ENCODE peak calls at places on chromosomes 4 and X, in six cellular contexts. One of them, this sample, is unnamed. For H3K36me3, H3K4me1 and H3K9me3, the result is how much of the 10 kb centered on the place peaks cover.

GRCh38 chr4:148182230-148182928 is 259.8 kb downstream of the NR3C2 start:
- DNase-seq in psoas muscle: no peak
- DNase-seq in fibroblast of lung: no peak
- DNase-seq in CD8-positive, alpha-beta memory T cell: no peak
- DNase-seq in pancreas: no peak
- DNase-seq in upper lobe of left lung: no peak
- DNase-seq in this sample: no peak

GRCh38 chr4:52425751-52426326 is 233.3 kb downstream of the USP46 start:
- DNase-seq in upper lobe of left lung: no peak
- DNase-seq in fibroblast of lung: no peak
- DNase-seq in pancreas: no peak
- DNase-seq in psoas muscle: no peak
- DNase-seq in CD8-positive, alpha-beta memory T cell: no peak
- DNase-seq in this sample: no peak

GRCh38 chr4:133186845-133187244 is 37.8 kb downstream of the PCDH10 start:
- DNase-seq in upper lobe of left lung: no peak
- DNase-seq in CD8-positive, alpha-beta memory T cell: no peak
- DNase-seq in psoas muscle: no peak
- DNase-seq in fibroblast of lung: no peak
- DNase-seq in pancreas: no peak
- DNase-seq in this sample: no peak

GRCh38 chr4:165060938-165061337 is 7.3 kb downstream of the TRIM75 start:
- DNase-seq in CD8-positive, alpha-beta memory T cell: no peak
- DNase-seq in psoas muscle: no peak
- DNase-seq in pancreas: no peak
- DNase-seq in fibroblast of lung: no peak
- DNase-seq in upper lobe of left lung: no peak
- DNase-seq in this sample: no peak

GRCh38 chr4:144894525-144894924 is 203.5 kb downstream of the ANAPC10 start:
- DNase-seq in pancreas: peak
- DNase-seq in psoas muscle: peak
- DNase-seq in fibroblast of lung: peak
- DNase-seq in CD8-positive, alpha-beta memory T cell: no peak
- DNase-seq in upper lobe of left lung: peak
- DNase-seq in this sample: no peak

GRCh38 chr4:87209696-87210095 is 10.7 kb downstream of the KLHL8 start:
- DNase-seq in upper lobe of left lung: peak
- DNase-seq in CD8-positive, alpha-beta memory T cell: no peak
- DNase-seq in psoas muscle: peak
- DNase-seq in fibroblast of lung: no peak
- DNase-seq in pancreas: peak
- DNase-seq in this sample: no peak

GRCh38 chr4:181261279-181261678 is 981.9 kb upstream of the TENM3 start:
- DNase-seq in pancreas: no peak
- DNase-seq in fibroblast of lung: peak
- DNase-seq in upper lobe of left lung: no peak
- DNase-seq in psoas muscle: no peak
- DNase-seq in CD8-positive, alpha-beta memory T cell: no peak
- DNase-seq in this sample: no peak

GRCh38 chr4:16818005-16818404 is 80.4 kb downstream of the LDB2 start:
- DNase-seq in pancreas: no peak
- DNase-seq in upper lobe of left lung: no peak
- DNase-seq in psoas muscle: no peak
- DNase-seq in fibroblast of lung: no peak
- DNase-seq in CD8-positive, alpha-beta memory T cell: no peak
- DNase-seq in this sample: peak

GRCh38 chr4:185165605-185166063 is 22.6 kb downstream of the SLC25A4 start:
- DNase-seq in upper lobe of left lung: no peak
- DNase-seq in fibroblast of lung: peak
- DNase-seq in psoas muscle: no peak
- DNase-seq in pancreas: no peak
- DNase-seq in CD8-positive, alpha-beta memory T cell: no peak
- DNase-seq in this sample: no peak

GRCh38 chr4:157217708-157218107 is 2.8 kb upstream of the GRIA2 start:
- DNase-seq in upper lobe of left lung: no peak
- DNase-seq in pancreas: no peak
- DNase-seq in fibroblast of lung: peak
- DNase-seq in CD8-positive, alpha-beta memory T cell: no peak
- DNase-seq in psoas muscle: no peak
- DNase-seq in this sample: no peak

GRCh38 chr4:159010563-159011260 is 92.2 kb upstream of the RAPGEF2 start:
- DNase-seq in psoas muscle: peak
- DNase-seq in pancreas: peak
- DNase-seq in CD8-positive, alpha-beta memory T cell: no peak
- DNase-seq in upper lobe of left lung: peak
- DNase-seq in fibroblast of lung: peak
- DNase-seq in this sample: no peak

GRCh38 chr4:70925899-70926635 is 23.9 kb downstream of the MOB1B start:
- DNase-seq in upper lobe of left lung: no peak
- DNase-seq in psoas muscle: no peak
- DNase-seq in pancreas: no peak
- DNase-seq in fibroblast of lung: no peak
- DNase-seq in CD8-positive, alpha-beta memory T cell: no peak
- DNase-seq in this sample: no peak

GRCh38 chr4:48375651-48376291 is 34.4 kb downstream of the SLAIN2 start:
- DNase-seq in fibroblast of lung: peak
- DNase-seq in CD8-positive, alpha-beta memory T cell: no peak
- DNase-seq in upper lobe of left lung: peak
- DNase-seq in psoas muscle: no peak
- DNase-seq in pancreas: no peak
- DNase-seq in this sample: no peak

GRCh38 chrX:11412715-11413623 is 119.8 kb downstream of the AMELX start:
- DNase-seq in pancreas: no peak
- DNase-seq in psoas muscle: no peak
- DNase-seq in fibroblast of lung: no peak
- DNase-seq in CD8-positive, alpha-beta memory T cell: no peak
- DNase-seq in upper lobe of left lung: no peak
- DNase-seq in this sample: no peak

GRCh38 chr4:64584981-64585557 is 175.8 kb upstream of the TECRL start:
- DNase-seq in pancreas: no peak
- DNase-seq in upper lobe of left lung: no peak
- DNase-seq in psoas muscle: no peak
- DNase-seq in CD8-positive, alpha-beta memory T cell: no peak
- DNase-seq in fibroblast of lung: peak
- DNase-seq in this sample: peak

GRCh38 chr4:152983774-152984411 is 47.8 kb downstream of the FHDC1 start:
- DNase-seq in fibroblast of lung: peak
- DNase-seq in CD8-positive, alpha-beta memory T cell: no peak
- DNase-seq in upper lobe of left lung: no peak
- DNase-seq in pancreas: no peak
- DNase-seq in psoas muscle: no peak
- DNase-seq in this sample: no peak

GRCh38 chr4:113452868-113453620 is 308.5 kb downstream of the CAMK2D start:
- DNase-seq in pancreas: no peak
- DNase-seq in psoas muscle: no peak
- DNase-seq in upper lobe of left lung: no peak
- DNase-seq in fibroblast of lung: peak
- DNase-seq in CD8-positive, alpha-beta memory T cell: no peak
- DNase-seq in this sample: peak

GRCh38 chrX:48474581-48474980 is 1.4 kb upstream of the FTSJ1 start:
- DNase-seq in pancreas: no peak
- DNase-seq in psoas muscle: no peak
- DNase-seq in fibroblast of lung: no peak
- DNase-seq in upper lobe of left lung: no peak
- DNase-seq in CD8-positive, alpha-beta memory T cell: no peak
- DNase-seq in this sample: no peak

GRCh38 chrX:136163694-136164093 is 16.4 kb downstream of the FHL1 start:
- DNase-seq in pancreas: no peak
- DNase-seq in upper lobe of left lung: no peak
- DNase-seq in psoas muscle: no peak
- DNase-seq in CD8-positive, alpha-beta memory T cell: no peak
- DNase-seq in fibroblast of lung: no peak
- DNase-seq in this sample: no peak

GRCh38 chr4:41281038-41281634 is 24.4 kb downstream of the UCHL1 start:
- DNase-seq in CD8-positive, alpha-beta memory T cell: no peak
- DNase-seq in upper lobe of left lung: peak
- DNase-seq in fibroblast of lung: peak
- DNase-seq in pancreas: peak
- DNase-seq in psoas muscle: no peak
- DNase-seq in this sample: peak

GRCh38 chrX:64394874-64395567 is at the start of gene MTMR8:
- DNase-seq in psoas muscle: peak
- DNase-seq in pancreas: peak
- DNase-seq in upper lobe of left lung: peak
- DNase-seq in CD8-positive, alpha-beta memory T cell: peak
- DNase-seq in fibroblast of lung: peak
- DNase-seq in this sample: peak

GRCh38 chrX:31656013-31656412 is 584.2 kb upstream of the FTHL17 start:
- DNase-seq in CD8-positive, alpha-beta memory T cell: no peak
- DNase-seq in psoas muscle: no peak
- DNase-seq in upper lobe of left lung: no peak
- DNase-seq in pancreas: no peak
- DNase-seq in fibroblast of lung: peak
- DNase-seq in this sample: no peak

GRCh38 chrX:47217121-47217851 is 1.2 kb upstream of the CDK16 start:
- DNase-seq in fibroblast of lung: no peak
- DNase-seq in pancreas: peak
- DNase-seq in CD8-positive, alpha-beta memory T cell: no peak
- DNase-seq in upper lobe of left lung: peak
- DNase-seq in psoas muscle: no peak
- DNase-seq in this sample: no peak

GRCh38 chr4:1992468-1993168 is 16.2 kb downstream of the NELFA start:
- DNase-seq in pancreas: no peak
- DNase-seq in fibroblast of lung: no peak
- DNase-seq in psoas muscle: peak
- DNase-seq in upper lobe of left lung: no peak
- DNase-seq in CD8-positive, alpha-beta memory T cell: no peak
- DNase-seq in this sample: peak

GRCh38 chrX:42290608-42291007 is 367.3 kb upstream of the CASK start:
- DNase-seq in pancreas: no peak
- DNase-seq in psoas muscle: no peak
- DNase-seq in fibroblast of lung: peak
- DNase-seq in upper lobe of left lung: no peak
- DNase-seq in CD8-positive, alpha-beta memory T cell: no peak
- DNase-seq in this sample: no peak

GRCh38 chr4:7827566-7827965 is 112.1 kb downstream of the AFAP1 start:
- DNase-seq in CD8-positive, alpha-beta memory T cell: no peak
- DNase-seq in upper lobe of left lung: no peak
- DNase-seq in fibroblast of lung: no peak
- DNase-seq in psoas muscle: no peak
- DNase-seq in pancreas: no peak
- DNase-seq in this sample: no peak

GRCh38 chr4:7828011-7828720 is 111.5 kb downstream of the AFAP1 start:
- DNase-seq in fibroblast of lung: peak
- DNase-seq in psoas muscle: peak
- DNase-seq in pancreas: peak
- DNase-seq in CD8-positive, alpha-beta memory T cell: peak
- DNase-seq in upper lobe of left lung: peak
- DNase-seq in this sample: no peak

GRCh38 chr4:7828926-7829325 is 110.7 kb downstream of the AFAP1 start:
- DNase-seq in fibroblast of lung: peak
- DNase-seq in CD8-positive, alpha-beta memory T cell: no peak
- DNase-seq in pancreas: no peak
- DNase-seq in psoas muscle: no peak
- DNase-seq in upper lobe of left lung: no peak
- DNase-seq in this sample: no peak

GRCh38 chr4:7826176-7826908 is 113.3 kb downstream of the AFAP1 start:
- DNase-seq in pancreas: no peak
- DNase-seq in upper lobe of left lung: no peak
- DNase-seq in CD8-positive, alpha-beta memory T cell: no peak
- DNase-seq in psoas muscle: no peak
- DNase-seq in fibroblast of lung: no peak
- DNase-seq in this sample: no peak

DNA sequence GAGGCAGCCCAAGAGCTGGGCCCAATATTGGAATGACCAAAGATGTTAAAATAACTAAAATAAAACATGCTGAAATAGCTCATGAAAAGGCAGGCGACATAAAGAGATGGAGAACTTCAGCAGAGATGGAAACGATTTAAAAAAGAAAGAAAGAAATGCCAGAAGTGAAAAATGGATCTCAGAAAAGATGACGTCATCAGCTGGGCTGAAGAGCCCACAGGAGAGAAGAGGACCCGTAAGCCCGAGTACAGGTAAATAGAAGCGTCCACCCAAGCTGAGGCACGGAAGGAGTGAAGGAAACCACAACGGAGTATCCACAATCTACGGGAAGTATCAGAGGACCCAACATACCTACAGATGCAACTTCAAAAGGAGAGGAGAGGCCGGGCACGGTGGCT is 112.8 kb downstream of the AFAP1 start:
- DNase-seq in upper lobe of left lung: no peak
- DNase-seq in CD8-positive, alpha-beta memory T cell: no peak
- DNase-seq in psoas muscle: no peak
- DNase-seq in pancreas: no peak
- DNase-seq in fibroblast of lung: no peak
- DNase-seq in this sample: no peak
- H3K36me3 ChIP-seq in upper lobe of left lung: under half
- H3K36me3 ChIP-seq in CD8-positive, alpha-beta memory T cell: under half
- H3K36me3 ChIP-seq in psoas muscle: under half
- H3K36me3 ChIP-seq in pancreas: under half
- H3K36me3 ChIP-seq in fibroblast of lung: under half
- H3K36me3 ChIP-seq in this sample: under half

DNA sequence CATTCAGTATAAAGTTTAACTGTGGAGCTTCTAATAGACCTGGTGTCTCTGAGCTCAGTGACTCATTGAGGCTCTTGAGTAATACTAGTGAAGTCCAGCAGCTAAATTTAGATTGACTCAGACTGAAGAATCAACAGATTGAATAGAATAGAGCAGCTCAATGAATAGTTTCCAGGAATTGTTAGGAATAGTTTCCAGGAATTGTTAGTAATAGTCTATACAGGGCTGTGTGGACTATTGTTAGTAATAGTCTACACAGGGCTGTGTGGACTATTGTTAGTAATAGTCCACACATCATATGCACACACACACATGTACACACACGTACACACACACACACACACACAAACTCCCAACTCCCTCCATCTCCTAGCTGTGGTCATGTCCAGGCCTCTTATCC is 3.0 kb downstream of the GIMD1 start:
- DNase-seq in CD8-positive, alpha-beta memory T cell: no peak
- DNase-seq in fibroblast of lung: peak
- DNase-seq in pancreas: no peak
- DNase-seq in psoas muscle: no peak
- DNase-seq in upper lobe of left lung: no peak
- DNase-seq in this sample: no peak
- H3K4me1 ChIP-seq in CD8-positive, alpha-beta memory T cell: under half
- H3K4me1 ChIP-seq in fibroblast of lung: under half
- H3K4me1 ChIP-seq in pancreas: under half
- H3K4me1 ChIP-seq in psoas muscle: under half
- H3K4me1 ChIP-seq in upper lobe of left lung: under half
- H3K4me1 ChIP-seq in this sample: under half

DNA sequence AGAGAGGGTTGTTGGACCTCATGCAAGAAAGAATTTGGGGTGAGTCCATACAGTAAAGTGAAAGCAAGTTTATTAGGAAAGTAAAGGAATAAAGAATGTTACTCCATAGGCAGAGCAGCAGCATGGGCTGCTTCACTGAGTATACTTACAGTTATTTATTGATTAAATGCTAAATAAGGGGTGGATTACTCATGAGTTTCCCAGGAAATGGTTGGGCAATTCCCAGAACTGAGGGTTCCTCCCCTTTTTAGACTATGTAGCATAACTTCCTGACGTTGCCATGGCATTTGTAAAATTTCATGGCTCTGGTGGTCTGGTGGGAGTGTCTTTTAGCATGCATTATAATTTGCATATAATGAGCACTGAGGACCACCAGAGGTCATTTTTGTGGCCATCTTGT is 16.7 kb downstream of the PPP4R3C start:
- DNase-seq in pancreas: no peak
- DNase-seq in CD8-positive, alpha-beta memory T cell: no peak
- DNase-seq in psoas muscle: no peak
- DNase-seq in fibroblast of lung: peak
- DNase-seq in upper lobe of left lung: no peak
- DNase-seq in this sample: no peak
- H3K9me3 ChIP-seq in pancreas: under half
- H3K9me3 ChIP-seq in CD8-positive, alpha-beta memory T cell: under half
- H3K9me3 ChIP-seq in psoas muscle: under half
- H3K9me3 ChIP-seq in fibroblast of lung: under half
- H3K9me3 ChIP-seq in upper lobe of left lung: under half
- H3K9me3 ChIP-seq in this sample: under half

GRCh38 chrX:99051639-99052038 is 1358.4 kb downstream of the PCDH19 start:
- DNase-seq in fibroblast of lung: no peak
- DNase-seq in psoas muscle: no peak
- DNase-seq in pancreas: no peak
- DNase-seq in upper lobe of left lung: no peak
- DNase-seq in CD8-positive, alpha-beta memory T cell: no peak
- DNase-seq in this sample: no peak
- H3K36me3 ChIP-seq in fibroblast of lung: under half
- H3K36me3 ChIP-seq in psoas muscle: under half
- H3K36me3 ChIP-seq in pancreas: under half
- H3K36me3 ChIP-seq in upper lobe of left lung: under half
- H3K36me3 ChIP-seq in CD8-positive, alpha-beta memory T cell: under half
- H3K36me3 ChIP-seq in this sample: under half

This sample was measured in iPS DF 6.9.